ENCODE peak calls at places on chromosomes 12 and 14, in ten cellular contexts. F is transverse colon; Q is omental fat pad; G is endothelial cell; X is activated CD8-positive, alpha-beta T cell treated with anti-CD3 and anti-CD28 coated beads for 36 hours; D is HFFc6; P is ovary; S is activated B cell treated with CpG ODN at 0.5 μM for 24 hours; M is heart left ventricle; U is esophagus squamous epithelium. H is an unnamed sample.
A peak's percentile ranks its signal among the peaks of the same experiment; 100 is the strongest.

GRCh38 chr12:68612245-68612644 is 1.5 kb downstream of the RAP1B start:
- DNase-seq in P (no peak), Q (no peak), U (no peak), S (no peak), F (no peak), D (no peak), G (no peak), M (no peak), X (no peak), H (no peak)

GRCh38 chr12:79778802-79779201 is 88.0 kb upstream of the PAWR start:
- DNase-seq in Q (no peak), M (no peak), X (no peak), D (no peak), P (no peak), S (no peak), G (no peak), F (no peak), U (no peak), H (no peak)

GRCh38 chr12:115617391-115617790 is 660.1 kb downstream of the MED13L start:
- DNase-seq in F (no peak), S (no peak), Q (no peak), U (no peak), X (no peak), M (no peak), G (no peak), P (no peak), D (no peak), H (no peak)

GRCh38 chr12:13189254-13189653 is 7.3 kb upstream of the EMP1 start:
- DNase-seq in X (no peak), S (no peak), G (no peak), U (no peak), Q (no peak), P (no peak), F (no peak), M (no peak), D (no peak), H (no peak)

GRCh38 chr14:36656769-36657408 is 4.8 kb upstream of the PAX9 start:
- DNase-seq in F (no peak), G (no peak), S (no peak), X (no peak), D (no peak), U (no peak), Q (no peak), M (no peak), P (no peak), H (no peak)

GRCh38 chr12:66449531-66449930 is 147.2 kb downstream of the HELB start:
- DNase-seq in G (no peak), U (no peak), F (no peak), X (no peak), Q (no peak), D (no peak), M (no peak), S (no peak), P (no peak), H (no peak)

GRCh38 chr14:50320279-50320678 is 8.2 kb downstream of the DMAC2L start:
- DNase-seq in U (no peak), X (peak; percentile 8), F (no peak), M (no peak), P (no peak), Q (no peak), G (no peak), D (peak; percentile 30), S (no peak), H (no peak)

GRCh38 chr12:46357438-46358324 is 14.9 kb downstream of the SLC38A2 start:
- DNase-seq in S (no peak), G (no peak), Q (no peak), D (peak; percentile 86), X (no peak), M (no peak), U (no peak), F (no peak), P (no peak), H (no peak)

GRCh38 chr14:55802986-55803431 is 223.0 kb downstream of the KTN1 start:
- DNase-seq in X (peak; percentile 37), F (no peak), P (no peak), U (no peak), G (no peak), D (peak; percentile 19), S (no peak), Q (no peak), M (no peak), H (peak; percentile 40)

GRCh38 chr14:47195582-47195981 is 479.8 kb downstream of the MDGA2 start:
- DNase-seq in X (no peak), F (no peak), S (no peak), Q (no peak), G (no peak), D (no peak), P (no peak), M (no peak), U (no peak), H (no peak)

DNA sequence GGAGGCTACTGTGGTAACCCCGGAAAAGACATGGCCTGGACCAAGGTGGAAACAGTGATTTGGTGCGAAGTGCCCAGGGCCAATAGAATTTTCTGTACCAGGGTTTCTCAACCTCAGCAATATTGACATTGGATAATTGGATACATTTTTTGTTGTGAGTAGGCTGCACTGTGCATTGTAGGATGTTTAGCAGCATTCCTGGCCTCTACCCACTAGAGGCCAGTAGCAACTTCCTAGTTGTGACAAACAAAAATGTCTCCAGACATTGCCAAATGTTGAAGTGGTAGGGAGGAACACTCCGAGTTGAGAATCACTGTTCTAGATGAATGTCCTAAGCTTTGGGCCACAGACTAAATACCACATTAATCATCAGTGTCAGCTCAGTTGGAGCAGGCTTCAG is 6.2 kb upstream of the CGRRF1 start:
- DNase-seq in M (no peak), G (no peak), U (no peak), S (no peak), Q (no peak), D (peak; percentile 56), P (no peak), F (no peak), X (no peak), H (peak; percentile 25)
- TF ChIP-seq CTCF in M (peak; percentile 46), G (no peak), U (no peak), S (no peak), Q (no peak), D (peak; percentile 69), P (no peak), F (no peak), X (no peak), H (no peak)

GRCh38 chr12:109714913-109715244 is 1.3 kb downstream of the FAM222A start:
- DNase-seq in S (no peak), D (no peak), U (no peak), F (no peak), P (no peak), G (no peak), X (no peak), M (no peak), Q (no peak), H (no peak)
- TF ChIP-seq CTCF in S (no peak), D (no peak), U (no peak), F (no peak), P (no peak), G (no peak), X (no peak), M (no peak), Q (no peak), H (no peak)

DNA sequence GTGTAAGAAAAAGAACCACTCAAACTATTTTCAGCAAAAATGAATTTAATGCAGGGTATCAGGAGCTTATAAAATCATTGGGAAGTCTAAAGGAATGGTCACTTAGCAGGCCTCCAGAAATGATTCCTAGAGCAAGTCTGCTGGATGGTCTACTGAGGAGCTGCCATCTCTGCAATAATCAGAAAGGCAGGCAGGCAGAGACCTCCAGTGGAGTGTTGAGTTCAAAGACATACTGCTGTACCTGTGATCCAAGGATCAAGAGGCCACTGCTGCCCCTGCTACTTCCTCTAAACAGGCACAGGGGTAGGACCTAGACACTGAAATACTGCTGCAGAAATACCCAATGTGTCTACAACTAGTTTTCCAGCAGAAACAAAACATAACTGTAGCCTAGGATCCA is 14.5 kb upstream of the KICS2 start:
- DNase-seq in F (no peak), X (no peak), Q (no peak), G (no peak), D (no peak), P (no peak), S (no peak), M (no peak), U (no peak), H (no peak)
- TF ChIP-seq CTCF in F (no peak), X (no peak), Q (no peak), G (no peak), D (peak; percentile 25), P (no peak), S (no peak), M (no peak), U (no peak), H (no peak)

GRCh38 chr14:63926641-63927040 is 73.8 kb downstream of the SYNE2 start:
- DNase-seq in P (no peak), Q (no peak), S (no peak), G (no peak), D (no peak), F (no peak), M (no peak), U (no peak), X (no peak), H (no peak)

GRCh38 chr14:63923422-63923752 is 70.6 kb downstream of the SYNE2 start:
- DNase-seq in X (no peak), G (no peak), S (no peak), Q (no peak), M (no peak), P (no peak), U (no peak), D (no peak), F (no peak), H (no peak)

GRCh38 chr14:63928744-63929174 is 76.0 kb downstream of the SYNE2 start:
- DNase-seq in F (no peak), M (no peak), S (no peak), D (no peak), X (no peak), U (no peak), P (no peak), Q (no peak), G (no peak), H (no peak)

GRCh38 chr14:63922696-63923421 is 70.1 kb downstream of the SYNE2 start:
- DNase-seq in D (no peak), S (no peak), X (no peak), M (no peak), Q (no peak), U (no peak), G (no peak), F (peak; percentile 62), P (no peak), H (peak; percentile 69)

DNA sequence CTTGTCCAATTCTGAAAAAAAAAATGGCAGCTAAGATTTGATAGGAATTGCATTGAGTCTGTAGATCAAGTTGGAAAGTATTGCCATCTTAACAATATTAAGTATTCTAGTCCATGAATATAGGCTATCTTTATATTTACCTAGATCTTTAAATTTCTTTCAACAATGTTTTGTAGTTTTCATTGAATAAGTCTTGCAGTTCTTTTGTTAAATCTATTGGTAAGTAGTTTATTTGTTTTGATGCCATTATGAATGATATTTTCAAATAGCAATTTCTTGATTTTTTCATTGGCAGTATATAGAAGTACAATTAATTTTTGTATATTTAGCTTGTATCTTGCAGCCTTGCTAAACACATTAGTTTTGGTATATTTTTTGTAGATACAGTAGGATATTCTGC is 71.6 kb downstream of the SYNE2 start:
- DNase-seq in U (no peak), S (no peak), Q (no peak), F (no peak), X (no peak), D (no peak), M (no peak), P (no peak), G (no peak), H (no peak)
- TF ChIP-seq CTCF in U (no peak), S (no peak), Q (no peak), F (no peak), X (no peak), D (no peak), M (no peak), P (no peak), G (no peak), H (no peak)